ENCODE peak calls at places on chromosomes 16 and 17, in five cellular contexts. H is GM12878, Q is HepG2, C is WTC11, J is K562. P is an unnamed sample.

GRCh38 chr17:68684860-68685493 is 83.8 kb upstream of the FAM20A start:
- DNase-seq in H (no peak), Q (no peak), C (no peak), J (no peak), P (no peak)

GRCh38 chr17:280216-280615 is 72.4 kb downstream of the RPH3AL start:
- DNase-seq in H (no peak), Q (no peak), C (no peak), J (no peak), P (no peak)

GRCh38 chr17:67095803-67096202 is 51.4 kb downstream of the CACNG1 start:
- DNase-seq in H (no peak), Q (peak), C (no peak), J (no peak), P (no peak)

GRCh38 chr17:81064746-81065475 is 30.0 kb downstream of the BAIAP2 start:
- DNase-seq in H (no peak), Q (no peak), C (no peak), J (no peak), P (no peak)

GRCh38 chr16:83733301-83733700 is 74.5 kb upstream of the HSBP1 start:
- DNase-seq in H (no peak), Q (no peak), C (no peak), J (no peak), P (no peak)

GRCh38 chr17:17874478-17874877 is 37.7 kb upstream of the SREBF1 start:
- DNase-seq in H (no peak), Q (no peak), C (no peak), J (no peak), P (no peak)

GRCh38 chr17:39928868-39929651 is 1.5 kb downstream of the LRRC3C start:
- DNase-seq in H (no peak), Q (no peak), C (no peak), J (peak), P (peak)

GRCh38 chr17:70863436-70864248 is 694.3 kb downstream of the KCNJ2 start:
- DNase-seq in H (no peak), Q (no peak), C (no peak), J (no peak), P (no peak)

GRCh38 chr16:17002557-17002956 is 468.2 kb downstream of the XYLT1 start:
- DNase-seq in H (no peak), Q (no peak), C (no peak), J (no peak), P (no peak)

GRCh38 chr16:720507-720989 is 398 bp upstream of the ANTKMT start:
- DNase-seq in H (no peak), Q (no peak), C (peak), J (peak), P (peak)

GRCh38 chr16:10946308-10946707 is 1.9 kb downstream of the CLEC16A start:
- DNase-seq in H (no peak), Q (no peak), C (peak), J (no peak), P (no peak)

GRCh38 chr16:625402-626173 is 5.2 kb upstream of the WFIKKN1 start:
- DNase-seq in H (no peak), Q (no peak), C (no peak), J (no peak), P (no peak)

GRCh38 chr17:74271902-74272563 is 2.0 kb upstream of the DNAI2 start:
- DNase-seq in H (no peak), Q (no peak), C (no peak), J (no peak), P (no peak)

GRCh38 chr17:21548236-21548635 is 144.1 kb upstream of the KCNJ18 start:
- DNase-seq in H (no peak), Q (no peak), C (no peak), J (no peak), P (no peak)

GRCh38 chr17:74190154-74190553 is 13.3 kb upstream of the RPL38 start:
- DNase-seq in H (no peak), Q (peak), C (no peak), J (peak), P (peak)

GRCh38 chr17:12789075-12789975 is at the start of gene ARHGAP44:
- DNase-seq in H (no peak), Q (peak), C (peak), J (peak), P (peak)

GRCh38 chr17:3222505-3222904 is 15.0 kb downstream of the OR1A1 start:
- DNase-seq in H (no peak), Q (no peak), C (no peak), J (no peak), P (no peak)

GRCh38 chr17:68829211-68829610 is 126.0 kb downstream of the ABCA8 start:
- DNase-seq in H (no peak), Q (no peak), C (no peak), J (no peak), P (no peak)

GRCh38 chr16:1184156-1184868 is 31.4 kb downstream of the CACNA1H start:
- DNase-seq in H (no peak), Q (peak), C (no peak), J (no peak), P (no peak)

GRCh38 chr17:14775761-14776492 is 475.0 kb downstream of the HS3ST3B1 start:
- DNase-seq in H (no peak), Q (no peak), C (no peak), J (no peak), P (no peak)

GRCh38 chr17:40350410-40351184 is 13.9 kb downstream of the GJD3 start:
- DNase-seq in H (no peak), Q (no peak), C (no peak), J (peak), P (no peak)

GRCh38 chr16:3143598-3144330 is 8.9 kb downstream of the ZNF213 start:
- DNase-seq in H (no peak), Q (no peak), C (no peak), J (no peak), P (no peak)

GRCh38 chr17:20300399-20301037 is 166.8 kb downstream of the LGALS9B start:
- DNase-seq in H (no peak), Q (no peak), C (no peak), J (no peak), P (no peak)

GRCh38 chr17:61452301-61453290 is at the start of gene TBX4:
- DNase-seq in H (no peak), Q (no peak), C (peak), J (no peak), P (no peak)

GRCh38 chr16:11057696-11058345 is 113.5 kb downstream of the CLEC16A start:
- DNase-seq in H (no peak), Q (no peak), C (no peak), J (no peak), P (no peak)

GRCh38 chr17:17204041-17204591 is 2.0 kb downstream of the PLD6 start:
- DNase-seq in H (no peak), Q (no peak), C (no peak), J (no peak), P (no peak)

GRCh38 chr17:17325228-17325627 is 22.1 kb downstream of the NT5M start:
- DNase-seq in H (no peak), Q (no peak), C (no peak), J (no peak), P (no peak)

GRCh38 chr17:1959871-1960569 is 65.1 kb downstream of the RTN4RL1 start:
- DNase-seq in H (no peak), Q (no peak), C (no peak), J (no peak), P (no peak)
- TF ChIP-seq ESRRA in H (no peak), Q (no peak), C (no peak), J (no peak), P (no peak)

DNA sequence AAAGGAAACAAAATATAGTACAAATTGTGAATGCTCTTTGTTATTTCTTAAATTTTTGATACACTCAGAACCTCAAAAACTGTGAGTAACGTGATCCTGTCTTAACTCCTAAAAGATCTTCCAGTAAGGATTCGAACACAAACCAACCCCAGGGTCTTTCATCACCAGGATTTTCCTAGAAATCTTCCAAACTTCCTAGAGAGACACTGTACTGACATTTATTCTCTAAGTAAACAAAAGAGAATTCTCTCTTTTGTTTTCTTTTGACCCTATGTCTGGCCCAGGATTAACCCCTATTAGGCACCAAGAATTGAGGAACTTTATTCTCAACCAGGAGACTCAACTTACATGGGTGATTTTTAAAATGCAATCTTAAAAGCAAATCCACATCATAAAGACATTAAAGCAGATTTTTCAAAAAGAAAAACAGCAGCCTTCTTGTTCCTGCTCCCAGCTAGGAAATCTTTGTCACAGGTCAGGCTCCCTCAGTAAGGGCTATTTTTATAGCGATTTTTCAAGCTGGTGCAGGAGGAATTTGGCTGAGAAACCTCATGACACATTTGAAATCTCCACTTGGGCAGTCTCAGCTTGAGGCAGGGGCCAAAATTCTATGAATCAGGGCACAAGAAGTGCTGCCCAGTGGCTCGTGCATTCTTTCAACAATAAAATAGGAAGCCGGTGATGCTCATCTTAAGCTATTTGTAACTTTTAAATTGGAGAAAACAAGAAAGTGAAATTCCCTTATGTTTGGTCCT is 6.2 kb upstream of the SMG1 start:
- DNase-seq in H (no peak), Q (peak), C (no peak), J (no peak), P (no peak)
- TF ChIP-seq ESRRA in H (no peak), Q (no peak), C (no peak), J (no peak), P (no peak)

GRCh38 chr17:76921340-76922036 is 53.3 kb downstream of the MGAT5B start:
- DNase-seq in H (no peak), Q (no peak), C (no peak), J (no peak), P (no peak)
- TF ChIP-seq ESRRA in H (no peak), Q (no peak), C (no peak), J (no peak), P (no peak)

DNA sequence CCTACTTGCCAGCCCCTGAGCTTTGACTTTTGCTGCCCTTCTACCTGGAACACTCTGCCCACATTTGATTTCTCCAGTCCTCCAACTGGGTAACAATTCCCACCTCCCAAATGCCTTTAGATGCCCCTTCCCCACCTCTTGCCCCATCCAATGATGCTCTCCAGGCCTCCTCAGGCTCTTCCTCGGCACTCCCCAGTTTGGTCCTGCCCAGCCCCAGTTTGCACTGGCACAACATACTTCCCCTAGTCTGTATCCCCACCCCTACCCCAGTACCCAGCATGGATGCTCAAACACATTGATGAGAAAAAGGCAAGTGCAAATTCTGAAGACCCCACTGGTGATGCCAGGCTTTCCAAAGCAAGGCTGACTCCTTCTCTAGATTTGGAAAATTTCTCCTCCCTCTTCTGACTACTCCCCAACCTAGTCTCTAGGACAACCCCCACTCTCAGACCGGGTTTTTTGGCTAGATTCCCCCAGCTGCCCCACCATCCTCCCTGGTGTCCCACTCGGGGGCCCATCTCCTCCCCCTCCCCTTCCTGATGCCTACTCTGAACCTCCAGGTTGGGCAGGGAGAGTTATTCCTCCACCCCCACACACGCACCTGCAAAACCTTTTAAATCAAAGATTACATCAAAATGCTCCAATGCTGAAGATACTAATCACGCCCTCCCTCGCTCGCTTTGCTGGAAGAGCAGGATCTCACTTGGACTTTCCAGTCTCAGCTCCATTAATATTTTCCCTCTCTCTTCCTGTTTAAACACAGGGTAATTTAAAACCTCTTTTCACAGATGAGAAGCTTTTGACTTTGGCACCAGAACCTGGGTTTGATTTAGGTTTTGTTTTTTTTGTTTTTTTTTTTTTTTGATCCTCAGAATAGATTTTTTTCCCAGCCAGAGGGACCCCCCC is 94.9 kb downstream of the TMEM132E start:
- DNase-seq in H (no peak), Q (no peak), C (no peak), J (no peak), P (no peak)
- TF ChIP-seq ESRRA in H (no peak), Q (no peak), C (no peak), J (no peak), P (no peak)

GRCh38 chr16:12618515-12618914 is 185.2 kb downstream of the CPPED1 start:
- DNase-seq in H (no peak), Q (no peak), C (no peak), J (no peak), P (no peak)
- TF ChIP-seq ESRRA in H (no peak), Q (no peak), C (no peak), J (no peak), P (no peak)

GRCh38 chr17:28702752-28703150 is 8.9 kb downstream of the PROCA1 start:
- DNase-seq in H (no peak), Q (no peak), C (no peak), J (no peak), P (no peak)

GRCh38 chr17:28700278-28700677 is 11.4 kb downstream of the PROCA1 start:
- DNase-seq in H (no peak), Q (no peak), C (no peak), J (no peak), P (no peak)

GRCh38 chr17:28701987-28702751 is 9.5 kb downstream of the PROCA1 start:
- DNase-seq in H (no peak), Q (peak), C (no peak), J (no peak), P (no peak)

GRCh38 chr17:28700830-28701492 is 10.7 kb downstream of the PROCA1 start:
- DNase-seq in H (no peak), Q (no peak), C (no peak), J (no peak), P (no peak)

GRCh38 chr17:28698253-28698941 is 13.3 kb downstream of the PROCA1 start:
- DNase-seq in H (no peak), Q (peak), C (no peak), J (no peak), P (peak)
- TF ChIP-seq ESRRA in H (no peak), Q (peak), C (no peak), J (no peak), P (peak)

GRCh38 chr17:59711936-59712335 is 4.5 kb downstream of the VMP1 start:
- DNase-seq in H (no peak), Q (no peak), C (no peak), J (no peak), P (no peak)
- TF ChIP-seq ESRRA in H (no peak), Q (no peak), C (no peak), J (no peak), P (no peak)

GRCh38 chr16:4733747-4734062 is 366 bp downstream of the ANKS3 start:
- DNase-seq in H (no peak), Q (no peak), C (no peak), J (no peak), P (peak)

GRCh38 chr16:4734730-4735575 is 616 bp downstream of the DNAAF8 start:
- DNase-seq in H (no peak), Q (peak), C (peak), J (peak), P (peak)

GRCh38 chr16:4736546-4736945 is 2.2 kb downstream of the DNAAF8 start:
- DNase-seq in H (no peak), Q (no peak), C (no peak), J (no peak), P (no peak)

GRCh38 chr16:4733211-4733742 is 794 bp downstream of the ANKS3 start:
- DNase-seq in H (no peak), Q (no peak), C (no peak), J (no peak), P (no peak)

GRCh38 chr16:4734063-4734729 is at the start of the genes ANKS3 and DNAAF8:
- DNase-seq in H (peak), Q (peak), C (peak), J (peak), P (peak)
- TF ChIP-seq ESRRA in H (no peak), Q (peak), C (no peak), J (peak), P (no peak)

P was measured in A549.